ENCODE peak calls at places on chromosomes 3 and 15, in eight cellular contexts. Z is A549, S is body of pancreas, J is uterus, K is esophagus squamous epithelium, D is NB4, C is ovary, F is vagina. B is an unnamed sample.

GRCh38 chr15:83658406-83658805 is 4.5 kb downstream of the ADAMTSL3 start:
- DNase-seq in Z (no peak), S (no peak), J (peak), K (no peak), D (no peak), C (no peak), F (no peak), B (no peak)

GRCh38 chr3:155169221-155169620 is 89.1 kb downstream of the MME start:
- DNase-seq in Z (no peak), S (no peak), J (no peak), K (no peak), D (no peak), C (no peak), F (no peak), B (no peak)

GRCh38 chr15:77038312-77039216 is 32.3 kb downstream of the TSPAN3 start:
- DNase-seq in Z (no peak), S (no peak), J (no peak), K (no peak), D (no peak), C (no peak), F (peak), B (no peak)

GRCh38 chr3:39294446-39295183 is 14.8 kb upstream of the CX3CR1 start:
- DNase-seq in Z (no peak), S (no peak), J (no peak), K (no peak), D (no peak), C (no peak), F (no peak), B (no peak)

GRCh38 chr3:200747-201146 is 4.2 kb downstream of the CHL1 start:
- DNase-seq in Z (no peak), S (no peak), J (no peak), K (no peak), D (no peak), C (no peak), F (no peak), B (no peak)

GRCh38 chr3:152331975-152332374 is 63.2 kb downstream of the MBNL1 start:
- DNase-seq in Z (no peak), S (no peak), J (no peak), K (no peak), D (no peak), C (no peak), F (no peak), B (no peak)

GRCh38 chr3:52535411-52536111 is 844 bp upstream of the UQCC5 start:
- DNase-seq in Z (no peak), S (no peak), J (peak), K (no peak), D (no peak), C (peak), F (no peak), B (no peak)

GRCh38 chr3:107524214-107525100 is 1.7 kb downstream of the BBX start:
- DNase-seq in Z (no peak), S (peak), J (peak), K (peak), D (peak), C (peak), F (no peak), B (peak)

GRCh38 chr15:92808611-92809063 is 91.5 kb upstream of the CHD2 start:
- DNase-seq in Z (no peak), S (peak), J (peak), K (no peak), D (peak), C (peak), F (no peak), B (no peak)

GRCh38 chr15:74406992-74407705 is 26.6 kb downstream of the SEMA7A start:
- DNase-seq in Z (peak), S (no peak), J (peak), K (no peak), D (peak), C (peak), F (no peak), B (no peak)

GRCh38 chr3:112855883-112856282 is 9.2 kb upstream of the CD200R1L start:
- DNase-seq in Z (no peak), S (no peak), J (no peak), K (no peak), D (no peak), C (no peak), F (no peak), B (no peak)

GRCh38 chr15:70324001-70324974 is 226.6 kb upstream of the TLE3 start:
- DNase-seq in Z (no peak), S (no peak), J (peak), K (no peak), D (no peak), C (no peak), F (no peak), B (no peak)

GRCh38 chr3:45647148-45647619 is 42.0 kb upstream of the SACM1L start:
- DNase-seq in Z (peak), S (peak), J (no peak), K (no peak), D (peak), C (no peak), F (no peak), B (no peak)

GRCh38 chr3:37453393-37454391 is 279.3 kb upstream of the LRRFIP2 start:
- DNase-seq in Z (no peak), S (peak), J (peak), K (no peak), D (no peak), C (peak), F (no peak), B (no peak)

GRCh38 chr3:56111651-56112250 is 356.5 kb downstream of the ERC2 start:
- DNase-seq in Z (no peak), S (no peak), J (no peak), K (no peak), D (no peak), C (no peak), F (no peak), B (no peak)

GRCh38 chr3:37862712-37863551 is 1.3 kb downstream of the CTDSPL start:
- DNase-seq in Z (no peak), S (no peak), J (no peak), K (no peak), D (peak), C (no peak), F (no peak), B (no peak)

GRCh38 chr3:9820944-9821343 is 10.9 kb downstream of the TTLL3 start:
- DNase-seq in Z (no peak), S (no peak), J (no peak), K (no peak), D (peak), C (no peak), F (no peak), B (no peak)

GRCh38 chr3:11095932-11096265 is 58.4 kb upstream of the HRH1 start:
- DNase-seq in Z (no peak), S (no peak), J (no peak), K (no peak), D (peak), C (no peak), F (no peak), B (no peak)

GRCh38 chr3:11091791-11092190 is 62.5 kb upstream of the HRH1 start:
- DNase-seq in Z (no peak), S (no peak), J (no peak), K (no peak), D (no peak), C (no peak), F (no peak), B (no peak)

GRCh38 chr3:11099306-11099705 is 55.0 kb upstream of the HRH1 start:
- DNase-seq in Z (no peak), S (no peak), J (no peak), K (no peak), D (no peak), C (no peak), F (no peak), B (no peak)

GRCh38 chr3:11093823-11094340 is 60.4 kb upstream of the HRH1 start:
- DNase-seq in Z (no peak), S (no peak), J (no peak), K (no peak), D (no peak), C (no peak), F (no peak), B (no peak)

GRCh38 chr3:11096266-11097135 is 57.8 kb upstream of the HRH1 start:
- DNase-seq in Z (peak), S (peak), J (peak), K (no peak), D (peak), C (peak), F (no peak), B (peak)
- TF ChIP-seq POLR2A in Z (no peak), S (no peak), J (no peak), K (no peak), D (no peak), C (no peak), F (no peak), B (no peak)

GRCh38 chr3:50622881-50623280 is 5.9 kb downstream of the MAPKAPK3 start:
- DNase-seq in Z (no peak), S (no peak), J (no peak), K (no peak), D (no peak), C (no peak), F (no peak), B (no peak)

GRCh38 chr3:50625879-50626182 is 8.9 kb downstream of the MAPKAPK3 start:
- DNase-seq in Z (no peak), S (no peak), J (no peak), K (no peak), D (no peak), C (no peak), F (no peak), B (no peak)

GRCh38 chr3:50624634-50625033 is 7.7 kb downstream of the MAPKAPK3 start:
- DNase-seq in Z (no peak), S (no peak), J (no peak), K (no peak), D (no peak), C (no peak), F (no peak), B (no peak)

GRCh38 chr3:50625131-50625878 is 8.4 kb downstream of the MAPKAPK3 start:
- DNase-seq in Z (no peak), S (no peak), J (no peak), K (no peak), D (no peak), C (no peak), F (no peak), B (no peak)

DNA sequence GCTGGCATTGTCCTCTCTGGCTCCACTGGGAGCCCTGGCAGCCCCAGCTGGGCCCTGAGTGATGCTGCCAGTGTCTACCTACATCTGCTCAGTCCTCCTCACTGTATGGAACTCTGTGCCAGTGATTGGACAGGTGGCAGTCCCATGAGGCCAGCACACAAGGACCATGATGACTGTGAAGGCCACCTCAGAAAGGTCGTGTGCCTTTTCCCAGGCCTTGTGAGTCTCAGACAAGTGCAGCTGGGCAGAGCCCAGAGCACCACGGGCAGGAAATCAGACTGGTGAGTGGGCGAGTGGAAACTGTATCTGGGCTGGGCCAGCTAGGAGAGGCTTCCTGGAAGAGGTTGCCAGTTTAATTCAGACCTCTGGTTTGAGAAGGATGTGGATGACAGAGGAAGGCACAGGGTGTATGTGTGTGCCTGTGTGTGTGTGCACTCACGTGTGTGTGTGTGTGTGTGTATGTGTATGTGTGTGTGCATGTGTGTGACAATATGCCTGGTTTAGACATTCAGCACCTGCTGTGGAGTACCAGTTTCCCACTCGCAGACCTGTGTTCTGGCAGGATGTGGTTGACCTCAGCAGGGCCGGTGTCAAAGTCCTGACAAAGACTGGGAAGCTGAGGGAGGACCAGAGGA is 7.0 kb downstream of the MAPKAPK3 start:
- DNase-seq in Z (no peak), S (no peak), J (no peak), K (no peak), D (no peak), C (no peak), F (no peak), B (no peak)
- TF ChIP-seq POLR2A in Z (no peak), S (no peak), J (no peak), K (no peak), D (no peak), C (no peak), F (no peak), B (no peak)

DNA sequence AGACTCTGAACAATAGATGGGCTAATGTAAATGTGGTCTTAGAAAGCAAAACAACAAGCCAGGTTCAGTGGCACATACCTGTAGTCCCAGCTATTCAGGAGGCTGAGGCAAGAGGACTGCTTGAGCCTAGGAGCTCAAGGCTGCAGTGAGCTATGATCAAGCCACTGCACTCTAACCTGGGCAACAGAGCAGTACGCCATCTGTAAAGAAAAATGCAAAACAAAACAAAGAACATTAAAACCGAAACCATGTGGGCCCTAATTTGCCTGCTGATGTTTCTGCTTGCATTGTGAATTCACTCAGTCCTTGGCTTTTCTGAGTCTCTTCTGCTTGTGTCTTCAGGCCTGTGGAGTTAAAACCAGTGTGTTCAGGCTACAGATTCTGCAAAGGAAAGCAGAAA is 56.7 kb downstream of the CCNL1 start:
- DNase-seq in Z (no peak), S (no peak), J (no peak), K (no peak), D (no peak), C (no peak), F (no peak), B (no peak)
- TF ChIP-seq POLR2A in Z (no peak), S (no peak), J (no peak), K (no peak), D (no peak), C (no peak), F (no peak), B (no peak)

GRCh38 chr15:65068436-65068835 is 645 bp upstream of the RASL12 start:
- DNase-seq in Z (no peak), S (no peak), J (no peak), K (no peak), D (no peak), C (no peak), F (no peak), B (no peak)

GRCh38 chr15:65069179-65069578 is 1.4 kb upstream of the RASL12 start:
- DNase-seq in Z (no peak), S (peak), J (peak), K (no peak), D (no peak), C (peak), F (no peak), B (no peak)

GRCh38 chr15:65066635-65067333 is 1.0 kb downstream of the RASL12 start:
- DNase-seq in Z (no peak), S (no peak), J (peak), K (no peak), D (no peak), C (peak), F (no peak), B (no peak)

GRCh38 chr15:65067334-65067644 is 502 bp downstream of the RASL12 start:
- DNase-seq in Z (no peak), S (no peak), J (no peak), K (no peak), D (no peak), C (no peak), F (no peak), B (no peak)

GRCh38 chr15:65067645-65068416 is at the start of gene RASL12:
- DNase-seq in Z (no peak), S (no peak), J (peak), K (no peak), D (no peak), C (peak), F (no peak), B (no peak)
- TF ChIP-seq POLR2A in Z (no peak), S (no peak), J (peak), K (no peak), D (no peak), C (peak), F (peak), B (no peak)

DNA sequence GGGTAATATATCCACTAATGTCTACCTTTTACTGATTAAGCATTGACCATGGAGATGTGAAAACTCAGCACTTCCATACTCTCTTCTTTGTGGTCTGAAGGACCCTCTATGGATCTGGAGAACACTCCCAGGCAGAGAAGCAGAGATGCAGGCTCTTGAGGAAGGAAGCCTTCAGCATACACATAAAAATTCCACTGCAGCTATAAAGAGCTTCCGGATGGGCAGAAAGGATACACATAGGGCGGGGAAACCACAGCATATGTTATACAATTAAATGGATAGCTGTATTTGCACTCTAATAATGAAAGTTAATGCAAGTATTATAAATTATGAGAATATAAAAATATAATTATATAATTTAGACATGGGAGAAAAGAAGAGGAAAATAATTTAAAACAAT is 1258.2 kb upstream of the ALCAM start:
- DNase-seq in Z (no peak), S (no peak), J (no peak), K (no peak), D (no peak), C (no peak), F (no peak), B (no peak)
- TF ChIP-seq POLR2A in Z (no peak), S (no peak), J (no peak), K (no peak), D (no peak), C (no peak), F (no peak), B (no peak)

GRCh38 chr15:78932216-78932808 is 12.5 kb downstream of the CTSH start:
- DNase-seq in Z (no peak), S (no peak), J (no peak), K (no peak), D (no peak), C (no peak), F (no peak), B (no peak)

GRCh38 chr15:78931439-78931981 is 13.3 kb downstream of the CTSH start:
- DNase-seq in Z (no peak), S (no peak), J (no peak), K (no peak), D (no peak), C (no peak), F (no peak), B (no peak)

GRCh38 chr15:78928616-78929093 is 16.2 kb downstream of the CTSH start:
- DNase-seq in Z (no peak), S (no peak), J (no peak), K (no peak), D (no peak), C (no peak), F (no peak), B (no peak)

GRCh38 chr15:78929536-78930264 is 15.1 kb downstream of the CTSH start:
- DNase-seq in Z (no peak), S (no peak), J (no peak), K (no peak), D (no peak), C (no peak), F (no peak), B (no peak)

GRCh38 chr15:78930577-78931388 is 14.1 kb downstream of the CTSH start:
- DNase-seq in Z (peak), S (no peak), J (no peak), K (no peak), D (no peak), C (no peak), F (no peak), B (no peak)
- TF ChIP-seq POLR2A in Z (no peak), S (no peak), J (no peak), K (no peak), D (no peak), C (no peak), F (no peak), B (no peak)

GRCh38 chr3:186909078-186909853 is 21.1 kb upstream of the ST6GAL1 start:
- DNase-seq in Z (no peak), S (peak), J (no peak), K (peak), D (peak), C (no peak), F (no peak), B (no peak)
- TF ChIP-seq POLR2A in Z (no peak), S (no peak), J (no peak), K (no peak), D (no peak), C (no peak), F (no peak), B (no peak)

GRCh38 chr15:88124199-88124598 is 132.3 kb downstream of the NTRK3 start:
- DNase-seq in Z (no peak), S (no peak), J (no peak), K (no peak), D (no peak), C (no peak), F (no peak), B (no peak)
- TF ChIP-seq POLR2A in Z (no peak), S (no peak), J (no peak), K (no peak), D (no peak), C (no peak), F (no peak), B (no peak)

GRCh38 chr3:168094580-168094876 is 1.2 kb downstream of the GOLIM4 start:
- DNase-seq in Z (no peak), S (no peak), J (no peak), K (no peak), D (no peak), C (no peak), F (no peak), B (no peak)

GRCh38 chr3:168097381-168097780 is 1.7 kb upstream of the GOLIM4 start:
- DNase-seq in Z (no peak), S (no peak), J (no peak), K (no peak), D (no peak), C (no peak), F (no peak), B (no peak)

GRCh38 chr3:168094877-168095610 is 680 bp downstream of the GOLIM4 start:
- DNase-seq in Z (peak), S (peak), J (peak), K (peak), D (peak), C (peak), F (no peak), B (peak)

GRCh38 chr3:168096210-168096795 is 579 bp upstream of the GOLIM4 start:
- DNase-seq in Z (peak), S (peak), J (no peak), K (no peak), D (peak), C (no peak), F (no peak), B (peak)

GRCh38 chr3:168095611-168096209 is at the start of gene GOLIM4:
- DNase-seq in Z (peak), S (peak), J (peak), K (peak), D (peak), C (peak), F (no peak), B (peak)
- TF ChIP-seq POLR2A in Z (peak), S (peak), J (peak), K (peak), D (no peak), C (peak), F (peak), B (no peak)

B was measured in GM12891.